ENCODE peak calls at places on chromosomes 3 and 15, in nine cellular contexts. B, P, H, Q, T, J, A, Y and U are unnamed samples.

GRCh38 chr15:43190178-43190577 is 5.0 kb downstream of the CCNDBP1 start:
- DNase-seq in B (peak; percentile 84), P (no peak), H (no peak), Q (no peak), T (no peak), J (no peak), A (peak; percentile 70), Y (peak; percentile 26), U (peak; percentile 76)

GRCh38 chr3:100761211-100761921 is 52.1 kb downstream of the TFG start:
- DNase-seq in B (no peak), P (no peak), H (no peak), Q (no peak), T (peak; percentile 17), J (no peak), A (peak; percentile 39), Y (no peak), U (no peak)

GRCh38 chr3:29440321-29441019 is 159.6 kb downstream of the RBMS3 start:
- DNase-seq in B (no peak), P (no peak), H (no peak), Q (no peak), T (no peak), J (peak; percentile 65), A (peak; percentile 11), Y (no peak), U (no peak)

GRCh38 chr3:31621314-31621713 is 88.6 kb downstream of the STT3B start:
- DNase-seq in B (no peak), P (no peak), H (no peak), Q (no peak), T (no peak), J (no peak), A (no peak), Y (peak; percentile 17), U (no peak)

GRCh38 chr3:13411186-13411860 is 8.8 kb downstream of the NUP210 start:
- DNase-seq in B (no peak), P (no peak), H (no peak), Q (no peak), T (no peak), J (no peak), A (no peak), Y (no peak), U (no peak)

GRCh38 chr3:89326997-89327396 is 219.6 kb downstream of the EPHA3 start:
- DNase-seq in B (no peak), P (no peak), H (no peak), Q (no peak), T (no peak), J (no peak), A (no peak), Y (no peak), U (no peak)

GRCh38 chr3:30184102-30184810 is 422.1 kb upstream of the TGFBR2 start:
- DNase-seq in B (no peak), P (no peak), H (no peak), Q (no peak), T (no peak), J (no peak), A (no peak), Y (no peak), U (no peak)

GRCh38 chr3:12648384-12648959 is 15.4 kb downstream of the RAF1 start:
- DNase-seq in B (no peak), P (no peak), H (no peak), Q (no peak), T (peak; percentile 25), J (no peak), A (no peak), Y (no peak), U (no peak)

GRCh38 chr3:152477422-152477821 is 208.7 kb downstream of the MBNL1 start:
- DNase-seq in B (no peak), P (no peak), H (no peak), Q (no peak), T (no peak), J (no peak), A (no peak), Y (peak; percentile 13), U (no peak)

GRCh38 chr15:51067510-51067909 is 27.2 kb downstream of the TNFAIP8L3 start:
- DNase-seq in B (no peak), P (no peak), H (no peak), Q (no peak), T (no peak), J (no peak), A (no peak), Y (peak; percentile 61), U (no peak)

GRCh38 chr3:189756651-189757078 is 125.5 kb downstream of the TP63 start:
- DNase-seq in B (no peak), P (no peak), H (no peak), Q (no peak), T (no peak), J (no peak), A (no peak), Y (no peak), U (no peak)

GRCh38 chr3:197281849-197282248 is 16.6 kb downstream of the DLG1 start:
- DNase-seq in B (no peak), P (no peak), H (no peak), Q (no peak), T (no peak), J (no peak), A (no peak), Y (no peak), U (no peak)

GRCh38 chr3:187808466-187809291 is 63.4 kb upstream of the BCL6 start:
- DNase-seq in B (peak; percentile 79), P (no peak), H (no peak), Q (no peak), T (peak; percentile 48), J (peak; percentile 22), A (peak; percentile 20), Y (no peak), U (no peak)

GRCh38 chr3:45546636-45547201 is 47.8 kb upstream of the LIMD1 start:
- DNase-seq in B (no peak), P (no peak), H (no peak), Q (no peak), T (no peak), J (no peak), A (peak; percentile 28), Y (no peak), U (no peak)

GRCh38 chr3:13459605-13460340 is 20.3 kb upstream of the HDAC11 start:
- DNase-seq in B (no peak), P (no peak), H (no peak), Q (no peak), T (no peak), J (no peak), A (no peak), Y (no peak), U (no peak)

GRCh38 chr15:62841269-62841628 is 201.3 kb upstream of the TPM1 start:
- DNase-seq in B (no peak), P (no peak), H (no peak), Q (no peak), T (no peak), J (no peak), A (no peak), Y (peak; percentile 60), U (no peak)

GRCh38 chr3:95029644-95030043 is 966.8 kb downstream of the NSUN3 start:
- DNase-seq in B (no peak), P (no peak), H (no peak), Q (no peak), T (no peak), J (no peak), A (no peak), Y (no peak), U (no peak)

DNA sequence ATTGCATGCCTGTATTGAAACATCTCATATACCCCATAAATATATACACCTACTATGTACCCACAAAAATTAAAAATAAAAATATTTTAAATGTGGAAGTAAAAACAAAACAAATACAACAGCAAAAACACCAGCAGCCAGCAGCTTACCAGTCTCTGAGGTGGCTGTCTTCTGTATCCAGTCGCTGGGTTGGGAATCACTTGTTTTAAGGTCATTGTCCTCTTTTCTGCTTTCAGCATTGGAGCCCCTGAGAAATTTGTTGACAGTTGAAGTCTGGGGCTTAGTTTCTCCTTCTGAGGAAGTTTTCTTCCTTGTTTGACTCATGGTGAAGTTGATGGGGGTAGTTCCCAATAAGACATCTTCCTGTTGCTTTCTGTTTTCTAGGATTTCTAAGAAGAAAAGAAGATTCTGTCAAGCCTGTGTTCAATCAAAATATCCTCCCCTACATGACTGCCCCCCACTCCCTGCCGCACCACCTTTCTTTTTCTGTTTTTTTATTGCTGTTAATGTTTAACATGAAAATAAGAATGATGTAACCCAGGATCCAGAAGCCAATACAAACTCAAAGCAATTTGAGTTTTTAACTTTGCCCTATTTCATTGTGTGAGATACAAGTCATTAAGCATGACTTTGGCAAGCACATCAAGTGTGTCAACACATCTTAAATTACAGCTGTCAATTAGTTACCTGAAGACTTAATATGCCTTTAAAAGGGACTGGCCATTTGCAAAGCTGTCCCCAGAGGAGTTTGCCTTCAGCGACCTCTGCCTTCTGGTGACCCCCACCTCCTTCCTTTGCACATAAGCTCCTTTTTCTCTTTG is at the start of gene LRRC31:
- DNase-seq in B (no peak), P (no peak), H (no peak), Q (no peak), T (no peak), J (no peak), A (no peak), Y (no peak), U (no peak)
- H3K27ac ChIP-seq in B (no peak within 1 kb of the TSS), P (no peak within 1 kb of the TSS), H (no peak within 1 kb of the TSS), Q (no peak within 1 kb of the TSS), T (peak within 1 kb of the TSS; percentile 77), J (peak within 1 kb of the TSS; percentile 22), A (no peak within 1 kb of the TSS), Y (no peak within 1 kb of the TSS), U (no peak within 1 kb of the TSS)

DNA sequence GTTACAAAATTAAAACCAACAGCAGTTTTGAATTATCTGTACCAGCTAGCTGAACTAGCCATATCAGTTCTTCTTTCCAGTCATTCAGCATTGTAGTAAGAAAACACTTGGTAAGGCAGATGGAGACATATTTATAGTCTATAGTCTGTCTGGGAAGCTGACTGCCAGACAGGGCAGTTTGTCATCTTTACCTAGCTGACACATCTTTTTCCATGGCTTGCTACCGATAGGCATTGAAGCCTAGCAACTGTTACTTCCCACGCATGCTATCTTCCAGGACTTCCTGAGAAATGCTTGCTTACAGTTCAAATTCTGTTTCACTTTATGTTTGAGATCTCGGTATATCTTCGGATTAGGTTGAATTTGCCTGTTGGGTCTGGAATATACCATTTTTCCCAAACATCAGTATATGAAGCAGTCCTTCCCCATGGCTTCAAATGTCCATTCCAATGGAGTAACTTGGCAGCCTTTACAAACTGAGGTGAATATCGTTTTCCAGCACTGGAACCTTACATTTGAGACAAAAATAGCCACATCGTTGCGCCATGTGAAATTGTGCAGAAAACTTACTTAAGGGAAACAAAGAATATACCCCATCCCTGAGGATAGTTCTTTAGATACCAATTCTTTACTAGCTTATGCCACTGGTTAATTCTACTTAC is 8.8 kb downstream of the GNL3 start:
- DNase-seq in B (no peak), P (no peak), H (no peak), Q (no peak), T (no peak), J (no peak), A (no peak), Y (no peak), U (no peak)
- TF ChIP-seq POLR2A in B (no peak), P (no peak), H (no peak), Q (no peak), T (no peak), J (no peak), A (no peak), Y (no peak), U (no peak)

GRCh38 chr15:34673241-34673640 is 81.6 kb downstream of the GJD2 start:
- DNase-seq in B (no peak), P (no peak), H (no peak), Q (no peak), T (no peak), J (no peak), A (no peak), Y (no peak), U (no peak)
- H3K36me3 ChIP-seq in B (no peaks in the 10 kb centered on the region), P (no peaks in the 10 kb centered on the region), H (no peaks in the 10 kb centered on the region), Q (no peaks in the 10 kb centered on the region), T (no peaks in the 10 kb centered on the region), J (no peaks in the 10 kb centered on the region), A (no peaks in the 10 kb centered on the region), Y (no peaks in the 10 kb centered on the region), U (no peaks in the 10 kb centered on the region)

GRCh38 chr3:123667784-123668183 is 82.9 kb upstream of the HACD2 start:
- DNase-seq in B (no peak), P (no peak), H (no peak), Q (no peak), T (no peak), J (no peak), A (no peak), Y (peak; percentile 46), U (no peak)
- H3K27ac ChIP-seq in B (no peak overlapping the region), P (no peak overlapping the region), H (no peak overlapping the region), Q (no peak overlapping the region), T (peak overlapping the region; percentile 49), J (no peak overlapping the region), A (no peak overlapping the region), Y (no peak overlapping the region), U (no peak overlapping the region)